ENCODE peak calls at places on chromosomes 7 and 10, in eight cellular contexts. One of them, this sample, is unnamed.

GRCh38 chr10:75358835-75359421 is 42.6 kb downstream of the ZNF503 start:
- DNase-seq in GM03348: peak
- DNase-seq in BE2C: no peak
- DNase-seq in hepatocyte: peak
- DNase-seq in germinal center: no peak
- DNase-seq in NCI-H1092: no peak
- DNase-seq in aorta: no peak
- DNase-seq in skeletal muscle cell: peak
- DNase-seq in this sample: no peak

GRCh38 chr7:7956531-7957221 is 11.9 kb upstream of the GLCCI1 start:
- DNase-seq in GM03348: peak
- DNase-seq in BE2C: no peak
- DNase-seq in hepatocyte: no peak
- DNase-seq in germinal center: no peak
- DNase-seq in NCI-H1092: no peak
- DNase-seq in aorta: no peak
- DNase-seq in skeletal muscle cell: no peak
- DNase-seq in this sample: no peak

GRCh38 chr10:6516877-6517276 is 63.2 kb downstream of the PRKCQ start:
- DNase-seq in GM03348: no peak
- DNase-seq in BE2C: no peak
- DNase-seq in hepatocyte: no peak
- DNase-seq in germinal center: no peak
- DNase-seq in NCI-H1092: no peak
- DNase-seq in aorta: no peak
- DNase-seq in skeletal muscle cell: no peak
- DNase-seq in this sample: no peak

GRCh38 chr10:12681250-12681649 is 320.3 kb downstream of the CCDC3 start:
- DNase-seq in GM03348: no peak
- DNase-seq in BE2C: no peak
- DNase-seq in hepatocyte: no peak
- DNase-seq in germinal center: no peak
- DNase-seq in NCI-H1092: no peak
- DNase-seq in aorta: no peak
- DNase-seq in skeletal muscle cell: no peak
- DNase-seq in this sample: no peak

GRCh38 chr7:87416682-87417587 is 58.5 kb downstream of the ABCB4 start:
- DNase-seq in GM03348: peak
- DNase-seq in BE2C: peak
- DNase-seq in hepatocyte: peak
- DNase-seq in germinal center: peak
- DNase-seq in NCI-H1092: peak
- DNase-seq in aorta: peak
- DNase-seq in skeletal muscle cell: no peak
- DNase-seq in this sample: peak

GRCh38 chr7:98483276-98483963 is 82.5 kb upstream of the BAIAP2L1 start:
- DNase-seq in GM03348: no peak
- DNase-seq in BE2C: no peak
- DNase-seq in hepatocyte: no peak
- DNase-seq in germinal center: no peak
- DNase-seq in NCI-H1092: no peak
- DNase-seq in aorta: no peak
- DNase-seq in skeletal muscle cell: no peak
- DNase-seq in this sample: no peak

GRCh38 chr7:18996583-18996982 is 120.9 kb downstream of the TWIST1 start:
- DNase-seq in GM03348: no peak
- DNase-seq in BE2C: no peak
- DNase-seq in hepatocyte: no peak
- DNase-seq in germinal center: no peak
- DNase-seq in NCI-H1092: no peak
- DNase-seq in aorta: no peak
- DNase-seq in skeletal muscle cell: no peak
- DNase-seq in this sample: no peak

GRCh38 chr10:133359972-133360610 is 2.3 kb upstream of the FUOM start:
- DNase-seq in GM03348: no peak
- DNase-seq in BE2C: no peak
- DNase-seq in hepatocyte: no peak
- DNase-seq in germinal center: no peak
- DNase-seq in NCI-H1092: no peak
- DNase-seq in aorta: no peak
- DNase-seq in skeletal muscle cell: no peak
- DNase-seq in this sample: peak

GRCh38 chr7:26105206-26105605 is 46.8 kb upstream of the NFE2L3 start:
- DNase-seq in GM03348: no peak
- DNase-seq in BE2C: no peak
- DNase-seq in hepatocyte: no peak
- DNase-seq in germinal center: no peak
- DNase-seq in NCI-H1092: no peak
- DNase-seq in aorta: no peak
- DNase-seq in skeletal muscle cell: no peak
- DNase-seq in this sample: no peak

GRCh38 chr10:34549953-34550352 is 265.1 kb downstream of the PARD3 start:
- DNase-seq in GM03348: no peak
- DNase-seq in BE2C: no peak
- DNase-seq in hepatocyte: no peak
- DNase-seq in germinal center: no peak
- DNase-seq in NCI-H1092: no peak
- DNase-seq in aorta: no peak
- DNase-seq in skeletal muscle cell: no peak
- DNase-seq in this sample: no peak

GRCh38 chr7:137025469-137026175 is 157.2 kb downstream of the CHRM2 start:
- DNase-seq in GM03348: peak
- DNase-seq in BE2C: no peak
- DNase-seq in hepatocyte: no peak
- DNase-seq in germinal center: no peak
- DNase-seq in NCI-H1092: no peak
- DNase-seq in aorta: no peak
- DNase-seq in skeletal muscle cell: no peak
- DNase-seq in this sample: no peak

GRCh38 chr7:77393261-77393660 is 22.9 kb downstream of the GSAP start:
- DNase-seq in GM03348: no peak
- DNase-seq in BE2C: no peak
- DNase-seq in hepatocyte: no peak
- DNase-seq in germinal center: peak
- DNase-seq in NCI-H1092: no peak
- DNase-seq in aorta: no peak
- DNase-seq in skeletal muscle cell: no peak
- DNase-seq in this sample: no peak

GRCh38 chr7:30655096-30655970 is 26.9 kb downstream of the CRHR2 start:
- DNase-seq in GM03348: no peak
- DNase-seq in BE2C: no peak
- DNase-seq in hepatocyte: no peak
- DNase-seq in germinal center: no peak
- DNase-seq in NCI-H1092: no peak
- DNase-seq in aorta: no peak
- DNase-seq in skeletal muscle cell: no peak
- DNase-seq in this sample: no peak

GRCh38 chr10:73251683-73252444 is 580 bp downstream of the MRPS16 start:
- DNase-seq in GM03348: peak
- DNase-seq in BE2C: peak
- DNase-seq in hepatocyte: peak
- DNase-seq in germinal center: no peak
- DNase-seq in NCI-H1092: no peak
- DNase-seq in aorta: no peak
- DNase-seq in skeletal muscle cell: no peak
- DNase-seq in this sample: peak

GRCh38 chr7:131568953-131569352 is 12.5 kb upstream of the PODXL start:
- DNase-seq in GM03348: no peak
- DNase-seq in BE2C: no peak
- DNase-seq in hepatocyte: no peak
- DNase-seq in germinal center: no peak
- DNase-seq in NCI-H1092: no peak
- DNase-seq in aorta: no peak
- DNase-seq in skeletal muscle cell: no peak
- DNase-seq in this sample: no peak

This sample was measured in HepG2.